ENCODE peak calls at places on chromosomes 4 and X, in nine cellular contexts. F is tibial artery, I is body of pancreas, S is psoas muscle, J is adrenal gland, A is GM23338, Y is lower lobe of right lung, M is suprapubic skin, X is hepatocyte. Z is an unnamed sample.

GRCh38 chr4:83329521-83330105 is 5.0 kb downstream of the HPSE start:
- DNase-seq in F (no peak), I (no peak), S (no peak), J (no peak), A (no peak), Y (no peak), M (no peak), X (peak; percentile 13), Z (no peak)

GRCh38 chrX:23317799-23318724 is 16.6 kb upstream of the PTCHD1 start:
- DNase-seq in F (no peak), I (peak; percentile 30), S (no peak), J (no peak), A (peak; percentile 53), Y (no peak), M (no peak), X (peak; percentile 14), Z (no peak)

GRCh38 chrX:41526925-41527324 is 79.8 kb downstream of the NYX start:
- DNase-seq in F (no peak), I (no peak), S (no peak), J (no peak), A (no peak), Y (no peak), M (no peak), X (no peak), Z (no peak)

GRCh38 chrX:68718443-68718820 is 71.0 kb downstream of the STARD8 start:
- DNase-seq in F (no peak), I (no peak), S (no peak), J (no peak), A (no peak), Y (no peak), M (peak; percentile 44), X (no peak), Z (no peak)

GRCh38 chrX:107776649-107777535 is 641 bp upstream of the NCBP2L start:
- DNase-seq in F (peak; percentile 88), I (peak; percentile 87), S (peak; percentile 61), J (peak; percentile 96), A (peak; percentile 88), Y (peak; percentile 84), M (peak; percentile 89), X (peak; percentile 96), Z (peak; percentile 86)

GRCh38 chrX:68807818-68808217 is 21.0 kb upstream of the EFNB1 start:
- DNase-seq in F (no peak), I (peak; percentile 43), S (no peak), J (no peak), A (peak; percentile 56), Y (no peak), M (no peak), X (peak; percentile 40), Z (no peak)

GRCh38 chr4:107210450-107211239 is 174.5 kb upstream of the DKK2 start:
- DNase-seq in F (no peak), I (no peak), S (no peak), J (no peak), A (no peak), Y (no peak), M (no peak), X (no peak), Z (no peak)

GRCh38 chr4:15690020-15690809 is 8.6 kb downstream of the FAM200B start:
- DNase-seq in F (no peak), I (no peak), S (no peak), J (no peak), A (peak; percentile 87), Y (no peak), M (no peak), X (peak; percentile 76), Z (no peak)

GRCh38 chr4:186108391-186108790 is 3.9 kb downstream of the FAM149A start:
- DNase-seq in F (no peak), I (no peak), S (no peak), J (no peak), A (no peak), Y (no peak), M (no peak), X (no peak), Z (no peak)

GRCh38 chrX:96102997-96103396 is 581.6 kb upstream of the DIAPH2 start:
- DNase-seq in F (peak; percentile 80), I (peak; percentile 6), S (no peak), J (no peak), A (no peak), Y (no peak), M (no peak), X (no peak), Z (no peak)

GRCh38 chr4:125369098-125369497 is 54.3 kb downstream of the FAT4 start:
- DNase-seq in F (no peak), I (no peak), S (no peak), J (no peak), A (no peak), Y (no peak), M (no peak), X (no peak), Z (no peak)

DNA sequence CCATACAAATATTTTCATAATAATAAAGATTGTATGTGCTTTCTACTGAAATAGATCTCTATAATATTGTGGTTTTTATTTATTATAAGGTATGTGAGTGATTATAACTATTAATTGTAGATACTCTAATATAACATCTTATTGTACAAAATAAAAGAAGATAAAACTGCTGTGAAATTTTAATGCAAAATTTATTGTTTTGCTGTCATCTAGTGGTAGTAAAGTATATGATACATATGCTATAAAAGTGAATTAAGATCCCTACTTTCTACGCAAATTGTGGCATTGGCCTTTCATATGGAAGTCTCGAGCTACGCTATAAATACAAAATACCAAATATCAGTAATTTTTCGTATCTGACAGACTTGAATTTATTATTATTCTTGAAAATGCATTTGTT is 19.3 kb downstream of the YIPF7 start:
- DNase-seq in F (no peak), I (no peak), S (no peak), J (no peak), A (no peak), Y (no peak), M (no peak), X (no peak), Z (no peak)
- TF ChIP-seq CTCF in F (no peak), I (no peak), S (peak; percentile 10), J (no peak), A (no peak), Y (no peak), M (no peak), X (peak; percentile 34), Z (no peak)

DNA sequence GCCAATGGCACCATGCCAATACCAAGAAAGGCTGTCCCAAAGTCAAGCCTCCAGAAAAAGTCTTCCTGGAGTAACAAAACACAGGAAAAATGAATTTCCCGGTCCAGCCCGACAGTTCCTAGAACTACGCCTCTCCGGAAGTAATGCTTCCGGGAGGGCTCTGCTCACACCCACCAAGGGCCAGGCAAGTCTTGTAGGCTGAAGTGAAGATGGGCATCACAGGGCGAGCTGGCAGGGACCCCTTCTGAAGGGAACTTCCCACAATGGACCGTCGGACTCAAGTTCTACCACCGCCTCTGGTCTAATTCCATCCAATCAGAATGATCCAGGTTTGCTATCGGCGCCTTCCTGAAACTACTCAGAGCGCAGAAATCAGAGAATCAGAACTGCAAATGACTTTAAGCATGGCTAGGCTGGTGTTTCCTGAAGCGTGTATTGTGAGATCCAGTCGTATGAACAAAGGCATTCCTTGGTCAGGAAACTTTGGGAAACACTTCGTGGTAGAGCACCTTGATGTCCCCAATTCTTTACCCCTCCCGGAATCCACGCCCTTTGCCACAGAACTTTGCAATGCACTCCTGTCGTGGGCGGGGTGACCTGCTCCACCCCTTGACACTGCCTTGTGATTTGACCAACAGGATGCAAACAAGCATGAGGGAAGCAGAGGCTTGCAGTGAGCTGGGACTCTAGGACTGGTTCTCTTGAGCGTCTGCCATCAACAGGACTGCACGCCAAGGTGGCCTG is 127.8 kb downstream of the BCOR start:
- DNase-seq in F (no peak), I (no peak), S (no peak), J (peak; percentile 45), A (no peak), Y (no peak), M (no peak), X (no peak), Z (no peak)
- H3K4me3 ChIP-seq in F (no peak overlapping the region), I (no peak overlapping the region), S (no peak overlapping the region), J (no peak overlapping the region), A (no peak overlapping the region), Y (no peak overlapping the region), M (no peak overlapping the region), X (no peak overlapping the region), Z (no peak overlapping the region)

GRCh38 chr4:23875317-23875716 is 14.5 kb downstream of the PPARGC1A start:
- DNase-seq in F (no peak), I (no peak), S (no peak), J (no peak), A (no peak), Y (no peak), M (no peak), X (peak; percentile 44), Z (no peak)

GRCh38 chr4:23871420-23871819 is 18.4 kb downstream of the PPARGC1A start:
- DNase-seq in F (no peak), I (no peak), S (no peak), J (no peak), A (no peak), Y (no peak), M (no peak), X (no peak), Z (no peak)

GRCh38 chr4:23874536-23874901 is 15.3 kb downstream of the PPARGC1A start:
- DNase-seq in F (no peak), I (no peak), S (no peak), J (no peak), A (no peak), Y (no peak), M (no peak), X (peak; percentile 22), Z (no peak)

GRCh38 chr4:23876418-23877089 is 13.3 kb downstream of the PPARGC1A start:
- DNase-seq in F (no peak), I (no peak), S (no peak), J (no peak), A (peak; percentile 55), Y (no peak), M (no peak), X (no peak), Z (no peak)

DNA sequence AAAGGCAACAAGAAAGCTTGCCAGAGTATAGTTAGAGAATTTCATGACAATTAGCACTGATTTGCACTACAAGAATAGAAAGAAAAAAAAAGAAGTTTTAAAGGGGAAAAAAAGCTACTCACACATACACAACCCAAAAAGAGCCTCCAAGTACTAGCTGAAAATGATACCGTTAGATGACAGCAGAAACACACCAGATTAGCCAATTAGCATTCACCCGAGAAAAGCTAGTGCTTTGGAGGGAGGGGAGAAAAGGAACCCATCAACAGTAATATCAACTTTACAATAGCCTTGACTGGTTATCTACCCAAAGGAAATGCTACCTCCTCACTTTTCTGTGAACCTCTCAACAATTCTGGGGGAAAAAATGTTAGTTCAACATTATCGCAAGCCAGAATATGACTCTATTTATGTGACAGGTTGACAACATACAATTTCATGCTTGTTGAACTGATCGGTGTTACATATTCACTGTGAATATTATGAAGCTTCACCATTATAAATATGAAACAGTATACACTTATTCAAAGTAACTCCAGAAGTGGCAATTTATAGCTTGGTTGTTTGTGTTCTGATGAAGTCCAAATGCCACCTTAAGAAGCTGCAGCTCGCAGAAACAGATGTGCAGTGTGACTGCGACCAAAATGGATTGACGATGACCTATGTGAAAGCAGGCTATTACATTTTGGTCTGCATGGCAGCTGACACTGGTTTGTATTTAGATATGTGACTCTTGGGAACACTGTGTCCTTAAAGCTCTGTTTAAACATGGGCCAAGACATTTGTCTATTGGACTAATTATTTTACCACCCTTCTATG is 15.9 kb downstream of the PPARGC1A start:
- DNase-seq in F (no peak), I (no peak), S (no peak), J (no peak), A (no peak), Y (no peak), M (no peak), X (no peak), Z (no peak)
- H3K4me1 ChIP-seq in F (no peaks in the 10 kb centered on the region), I (peaks cover 8% of the 10 kb centered on the region), S (peaks cover 72% of the 10 kb centered on the region), J (no peaks in the 10 kb centered on the region), A (peaks cover 10% of the 10 kb centered on the region), Y (peaks cover 7% of the 10 kb centered on the region), M (no peaks in the 10 kb centered on the region), X (peaks cover 34% of the 10 kb centered on the region), Z (no peaks in the 10 kb centered on the region)

GRCh38 chr4:183443609-183444148 is 757 bp upstream of the CDKN2AIP start:
- DNase-seq in F (no peak), I (no peak), S (no peak), J (peak; percentile 87), A (peak; percentile 77), Y (no peak), M (peak; percentile 83), X (no peak), Z (peak; percentile 63)
- TF ChIP-seq CTCF in F (no peak), I (no peak), S (no peak), J (peak; percentile 15), A (no peak), Y (no peak), M (no peak), X (no peak), Z (no peak)

Z was measured in prostate gland.